ENCODE peak calls at places on chromosomes 13 and 19, in eight cellular contexts. One of them, this sample, is unnamed.

GRCh38 chr19:16222806-16223205 is 25.1 kb downstream of the AP1M1 start:
- DNase-seq in activated CD4-positive, alpha-beta T cell treated with anti-CD3 and anti-CD28 coated beads for 48 hours: no peak
- DNase-seq in LHCN-M2: peak
- DNase-seq in DMS 273 treated with DMSO at 0.1 percent for 48 hours: no peak
- DNase-seq in heart right ventricle: no peak
- DNase-seq in activated T-helper 2 cell treated with anti-CD3 and anti-CD28 coated beads, Interferon-gamma antibody, Interleukin-2, Interleukin-4, amounts not matched to agents 10 μg/mL and 5 μg/mL and 100 μg/mL, durations not matched to agents 14 hours and 24 hours and 36 hours: no peak
- DNase-seq in amniotic stem cell: no peak
- DNase-seq in stimulated activated CD4-positive, alpha-beta T cell treated with anti-CD3 and anti-CD28 coated beads, Interleukin-4, amount 100 ng/mL, for 24 hours: no peak
- DNase-seq in this sample: no peak

GRCh38 chr19:45962021-45962420 is 11.6 kb downstream of the NOVA2 start:
- DNase-seq in activated CD4-positive, alpha-beta T cell treated with anti-CD3 and anti-CD28 coated beads for 48 hours: no peak
- DNase-seq in LHCN-M2: no peak
- DNase-seq in DMS 273 treated with DMSO at 0.1 percent for 48 hours: no peak
- DNase-seq in heart right ventricle: no peak
- DNase-seq in activated T-helper 2 cell treated with anti-CD3 and anti-CD28 coated beads, Interferon-gamma antibody, Interleukin-2, Interleukin-4, amounts not matched to agents 10 μg/mL and 5 μg/mL and 100 μg/mL, durations not matched to agents 14 hours and 24 hours and 36 hours: no peak
- DNase-seq in amniotic stem cell: no peak
- DNase-seq in stimulated activated CD4-positive, alpha-beta T cell treated with anti-CD3 and anti-CD28 coated beads, Interleukin-4, amount 100 ng/mL, for 24 hours: no peak
- DNase-seq in this sample: no peak

GRCh38 chr19:34364830-34365462 is at the start of gene GPI:
- DNase-seq in activated CD4-positive, alpha-beta T cell treated with anti-CD3 and anti-CD28 coated beads for 48 hours: peak
- DNase-seq in LHCN-M2: peak
- DNase-seq in DMS 273 treated with DMSO at 0.1 percent for 48 hours: no peak
- DNase-seq in heart right ventricle: peak
- DNase-seq in activated T-helper 2 cell treated with anti-CD3 and anti-CD28 coated beads, Interferon-gamma antibody, Interleukin-2, Interleukin-4, amounts not matched to agents 10 μg/mL and 5 μg/mL and 100 μg/mL, durations not matched to agents 14 hours and 24 hours and 36 hours: peak
- DNase-seq in amniotic stem cell: peak
- DNase-seq in stimulated activated CD4-positive, alpha-beta T cell treated with anti-CD3 and anti-CD28 coated beads, Interleukin-4, amount 100 ng/mL, for 24 hours: peak
- DNase-seq in this sample: peak

GRCh38 chr13:97116754-97117153 is 105.4 kb upstream of the MBNL2 start:
- DNase-seq in activated CD4-positive, alpha-beta T cell treated with anti-CD3 and anti-CD28 coated beads for 48 hours: no peak
- DNase-seq in LHCN-M2: peak
- DNase-seq in DMS 273 treated with DMSO at 0.1 percent for 48 hours: no peak
- DNase-seq in heart right ventricle: no peak
- DNase-seq in activated T-helper 2 cell treated with anti-CD3 and anti-CD28 coated beads, Interferon-gamma antibody, Interleukin-2, Interleukin-4, amounts not matched to agents 10 μg/mL and 5 μg/mL and 100 μg/mL, durations not matched to agents 14 hours and 24 hours and 36 hours: no peak
- DNase-seq in amniotic stem cell: peak
- DNase-seq in stimulated activated CD4-positive, alpha-beta T cell treated with anti-CD3 and anti-CD28 coated beads, Interleukin-4, amount 100 ng/mL, for 24 hours: no peak
- DNase-seq in this sample: no peak

GRCh38 chr13:98066636-98067035 is 76.3 kb upstream of the FARP1 start:
- DNase-seq in activated CD4-positive, alpha-beta T cell treated with anti-CD3 and anti-CD28 coated beads for 48 hours: no peak
- DNase-seq in LHCN-M2: no peak
- DNase-seq in DMS 273 treated with DMSO at 0.1 percent for 48 hours: no peak
- DNase-seq in heart right ventricle: no peak
- DNase-seq in activated T-helper 2 cell treated with anti-CD3 and anti-CD28 coated beads, Interferon-gamma antibody, Interleukin-2, Interleukin-4, amounts not matched to agents 10 μg/mL and 5 μg/mL and 100 μg/mL, durations not matched to agents 14 hours and 24 hours and 36 hours: no peak
- DNase-seq in amniotic stem cell: no peak
- DNase-seq in stimulated activated CD4-positive, alpha-beta T cell treated with anti-CD3 and anti-CD28 coated beads, Interleukin-4, amount 100 ng/mL, for 24 hours: no peak
- DNase-seq in this sample: no peak

GRCh38 chr19:739998-740715 is 10.8 kb upstream of the MISP start:
- DNase-seq in activated CD4-positive, alpha-beta T cell treated with anti-CD3 and anti-CD28 coated beads for 48 hours: no peak
- DNase-seq in LHCN-M2: no peak
- DNase-seq in DMS 273 treated with DMSO at 0.1 percent for 48 hours: no peak
- DNase-seq in heart right ventricle: no peak
- DNase-seq in activated T-helper 2 cell treated with anti-CD3 and anti-CD28 coated beads, Interferon-gamma antibody, Interleukin-2, Interleukin-4, amounts not matched to agents 10 μg/mL and 5 μg/mL and 100 μg/mL, durations not matched to agents 14 hours and 24 hours and 36 hours: no peak
- DNase-seq in amniotic stem cell: no peak
- DNase-seq in stimulated activated CD4-positive, alpha-beta T cell treated with anti-CD3 and anti-CD28 coated beads, Interleukin-4, amount 100 ng/mL, for 24 hours: no peak
- DNase-seq in this sample: peak

GRCh38 chr19:18612772-18613588 is at the start of gene TMEM59L:
- DNase-seq in activated CD4-positive, alpha-beta T cell treated with anti-CD3 and anti-CD28 coated beads for 48 hours: no peak
- DNase-seq in LHCN-M2: no peak
- DNase-seq in DMS 273 treated with DMSO at 0.1 percent for 48 hours: no peak
- DNase-seq in heart right ventricle: no peak
- DNase-seq in activated T-helper 2 cell treated with anti-CD3 and anti-CD28 coated beads, Interferon-gamma antibody, Interleukin-2, Interleukin-4, amounts not matched to agents 10 μg/mL and 5 μg/mL and 100 μg/mL, durations not matched to agents 14 hours and 24 hours and 36 hours: no peak
- DNase-seq in amniotic stem cell: no peak
- DNase-seq in stimulated activated CD4-positive, alpha-beta T cell treated with anti-CD3 and anti-CD28 coated beads, Interleukin-4, amount 100 ng/mL, for 24 hours: no peak
- DNase-seq in this sample: no peak

GRCh38 chr13:43359536-43359935 is 336.1 kb downstream of the DNAJC15 start:
- DNase-seq in activated CD4-positive, alpha-beta T cell treated with anti-CD3 and anti-CD28 coated beads for 48 hours: no peak
- DNase-seq in LHCN-M2: no peak
- DNase-seq in DMS 273 treated with DMSO at 0.1 percent for 48 hours: no peak
- DNase-seq in heart right ventricle: no peak
- DNase-seq in activated T-helper 2 cell treated with anti-CD3 and anti-CD28 coated beads, Interferon-gamma antibody, Interleukin-2, Interleukin-4, amounts not matched to agents 10 μg/mL and 5 μg/mL and 100 μg/mL, durations not matched to agents 14 hours and 24 hours and 36 hours: no peak
- DNase-seq in amniotic stem cell: no peak
- DNase-seq in stimulated activated CD4-positive, alpha-beta T cell treated with anti-CD3 and anti-CD28 coated beads, Interleukin-4, amount 100 ng/mL, for 24 hours: no peak
- DNase-seq in this sample: no peak

GRCh38 chr19:6873708-6874431 is 13.5 kb upstream of the ADGRE1 start:
- DNase-seq in activated CD4-positive, alpha-beta T cell treated with anti-CD3 and anti-CD28 coated beads for 48 hours: no peak
- DNase-seq in LHCN-M2: no peak
- DNase-seq in DMS 273 treated with DMSO at 0.1 percent for 48 hours: no peak
- DNase-seq in heart right ventricle: no peak
- DNase-seq in activated T-helper 2 cell treated with anti-CD3 and anti-CD28 coated beads, Interferon-gamma antibody, Interleukin-2, Interleukin-4, amounts not matched to agents 10 μg/mL and 5 μg/mL and 100 μg/mL, durations not matched to agents 14 hours and 24 hours and 36 hours: no peak
- DNase-seq in amniotic stem cell: no peak
- DNase-seq in stimulated activated CD4-positive, alpha-beta T cell treated with anti-CD3 and anti-CD28 coated beads, Interleukin-4, amount 100 ng/mL, for 24 hours: no peak
- DNase-seq in this sample: no peak

GRCh38 chr19:3094638-3095374 is 644 bp downstream of the GNA11 start:
- DNase-seq in activated CD4-positive, alpha-beta T cell treated with anti-CD3 and anti-CD28 coated beads for 48 hours: peak
- DNase-seq in LHCN-M2: peak
- DNase-seq in DMS 273 treated with DMSO at 0.1 percent for 48 hours: no peak
- DNase-seq in heart right ventricle: no peak
- DNase-seq in activated T-helper 2 cell treated with anti-CD3 and anti-CD28 coated beads, Interferon-gamma antibody, Interleukin-2, Interleukin-4, amounts not matched to agents 10 μg/mL and 5 μg/mL and 100 μg/mL, durations not matched to agents 14 hours and 24 hours and 36 hours: no peak
- DNase-seq in amniotic stem cell: no peak
- DNase-seq in stimulated activated CD4-positive, alpha-beta T cell treated with anti-CD3 and anti-CD28 coated beads, Interleukin-4, amount 100 ng/mL, for 24 hours: no peak
- DNase-seq in this sample: no peak

GRCh38 chr13:77637583-77637982 is 59.9 kb upstream of the SLAIN1 start:
- DNase-seq in activated CD4-positive, alpha-beta T cell treated with anti-CD3 and anti-CD28 coated beads for 48 hours: no peak
- DNase-seq in LHCN-M2: no peak
- DNase-seq in DMS 273 treated with DMSO at 0.1 percent for 48 hours: no peak
- DNase-seq in heart right ventricle: no peak
- DNase-seq in activated T-helper 2 cell treated with anti-CD3 and anti-CD28 coated beads, Interferon-gamma antibody, Interleukin-2, Interleukin-4, amounts not matched to agents 10 μg/mL and 5 μg/mL and 100 μg/mL, durations not matched to agents 14 hours and 24 hours and 36 hours: no peak
- DNase-seq in amniotic stem cell: no peak
- DNase-seq in stimulated activated CD4-positive, alpha-beta T cell treated with anti-CD3 and anti-CD28 coated beads, Interleukin-4, amount 100 ng/mL, for 24 hours: no peak
- DNase-seq in this sample: no peak

GRCh38 chr19:2103308-2103707 is 6.6 kb downstream of the IZUMO4 start:
- DNase-seq in activated CD4-positive, alpha-beta T cell treated with anti-CD3 and anti-CD28 coated beads for 48 hours: no peak
- DNase-seq in LHCN-M2: no peak
- DNase-seq in DMS 273 treated with DMSO at 0.1 percent for 48 hours: no peak
- DNase-seq in heart right ventricle: no peak
- DNase-seq in activated T-helper 2 cell treated with anti-CD3 and anti-CD28 coated beads, Interferon-gamma antibody, Interleukin-2, Interleukin-4, amounts not matched to agents 10 μg/mL and 5 μg/mL and 100 μg/mL, durations not matched to agents 14 hours and 24 hours and 36 hours: no peak
- DNase-seq in amniotic stem cell: no peak
- DNase-seq in stimulated activated CD4-positive, alpha-beta T cell treated with anti-CD3 and anti-CD28 coated beads, Interleukin-4, amount 100 ng/mL, for 24 hours: no peak
- DNase-seq in this sample: no peak

GRCh38 chr19:28468701-28469459 is 744.1 kb downstream of the UQCRFS1 start:
- DNase-seq in activated CD4-positive, alpha-beta T cell treated with anti-CD3 and anti-CD28 coated beads for 48 hours: peak
- DNase-seq in LHCN-M2: peak
- DNase-seq in DMS 273 treated with DMSO at 0.1 percent for 48 hours: no peak
- DNase-seq in heart right ventricle: no peak
- DNase-seq in activated T-helper 2 cell treated with anti-CD3 and anti-CD28 coated beads, Interferon-gamma antibody, Interleukin-2, Interleukin-4, amounts not matched to agents 10 μg/mL and 5 μg/mL and 100 μg/mL, durations not matched to agents 14 hours and 24 hours and 36 hours: no peak
- DNase-seq in amniotic stem cell: no peak
- DNase-seq in stimulated activated CD4-positive, alpha-beta T cell treated with anti-CD3 and anti-CD28 coated beads, Interleukin-4, amount 100 ng/mL, for 24 hours: peak
- DNase-seq in this sample: peak

GRCh38 chr13:95676100-95676774 is 702 bp upstream of the DNAJC3 start:
- DNase-seq in activated CD4-positive, alpha-beta T cell treated with anti-CD3 and anti-CD28 coated beads for 48 hours: peak
- DNase-seq in LHCN-M2: peak
- DNase-seq in DMS 273 treated with DMSO at 0.1 percent for 48 hours: no peak
- DNase-seq in heart right ventricle: no peak
- DNase-seq in activated T-helper 2 cell treated with anti-CD3 and anti-CD28 coated beads, Interferon-gamma antibody, Interleukin-2, Interleukin-4, amounts not matched to agents 10 μg/mL and 5 μg/mL and 100 μg/mL, durations not matched to agents 14 hours and 24 hours and 36 hours: peak
- DNase-seq in amniotic stem cell: no peak
- DNase-seq in stimulated activated CD4-positive, alpha-beta T cell treated with anti-CD3 and anti-CD28 coated beads, Interleukin-4, amount 100 ng/mL, for 24 hours: peak
- DNase-seq in this sample: no peak

GRCh38 chr19:5867201-5868136 is 2.9 kb downstream of the FUT5 start:
- DNase-seq in activated CD4-positive, alpha-beta T cell treated with anti-CD3 and anti-CD28 coated beads for 48 hours: no peak
- DNase-seq in LHCN-M2: no peak
- DNase-seq in DMS 273 treated with DMSO at 0.1 percent for 48 hours: no peak
- DNase-seq in heart right ventricle: no peak
- DNase-seq in activated T-helper 2 cell treated with anti-CD3 and anti-CD28 coated beads, Interferon-gamma antibody, Interleukin-2, Interleukin-4, amounts not matched to agents 10 μg/mL and 5 μg/mL and 100 μg/mL, durations not matched to agents 14 hours and 24 hours and 36 hours: no peak
- DNase-seq in amniotic stem cell: no peak
- DNase-seq in stimulated activated CD4-positive, alpha-beta T cell treated with anti-CD3 and anti-CD28 coated beads, Interleukin-4, amount 100 ng/mL, for 24 hours: no peak
- DNase-seq in this sample: no peak

GRCh38 chr13:64347662-64348061 is 2882.5 kb downstream of the PCDH9 start:
- DNase-seq in activated CD4-positive, alpha-beta T cell treated with anti-CD3 and anti-CD28 coated beads for 48 hours: no peak
- DNase-seq in LHCN-M2: no peak
- DNase-seq in DMS 273 treated with DMSO at 0.1 percent for 48 hours: no peak
- DNase-seq in heart right ventricle: no peak
- DNase-seq in activated T-helper 2 cell treated with anti-CD3 and anti-CD28 coated beads, Interferon-gamma antibody, Interleukin-2, Interleukin-4, amounts not matched to agents 10 μg/mL and 5 μg/mL and 100 μg/mL, durations not matched to agents 14 hours and 24 hours and 36 hours: no peak
- DNase-seq in amniotic stem cell: no peak
- DNase-seq in stimulated activated CD4-positive, alpha-beta T cell treated with anti-CD3 and anti-CD28 coated beads, Interleukin-4, amount 100 ng/mL, for 24 hours: no peak
- DNase-seq in this sample: no peak